ENCODE peak calls at places on chromosomes 12 and 14, in nine cellular contexts. W is omental fat pad, I is H9, B is transverse colon, E is gastrocnemius medialis, P is left ventricle myocardium inferior, R is HFF-Myc, F is LNCaP clone FGC, Q is psoas muscle. U is an unnamed sample.

GRCh38 chr12:905273-906076 is 44.0 kb downstream of the RAD52 start:
- DNase-seq in W (no peak), I (no peak), B (no peak), E (no peak), P (no peak), R (no peak), F (no peak), Q (no peak), U (no peak)

GRCh38 chr12:67747869-67748760 is 99.6 kb downstream of the DYRK2 start:
- DNase-seq in W (no peak), I (no peak), B (peak; percentile 56), E (peak; percentile 73), P (no peak), R (no peak), F (no peak), Q (peak; percentile 55), U (no peak)

GRCh38 chr14:62216121-62216520 is 453.9 kb downstream of the SNAPC1 start:
- DNase-seq in W (no peak), I (no peak), B (no peak), E (no peak), P (no peak), R (no peak), F (no peak), Q (no peak), U (no peak)

GRCh38 chr14:51205486-51205885 is 34.6 kb upstream of the TMX1 start:
- DNase-seq in W (no peak), I (no peak), B (no peak), E (no peak), P (no peak), R (no peak), F (no peak), Q (no peak), U (no peak)

GRCh38 chr12:70627677-70628076 is 9.6 kb downstream of the PTPRB start:
- DNase-seq in W (no peak), I (no peak), B (no peak), E (no peak), P (no peak), R (no peak), F (no peak), Q (no peak), U (no peak)

GRCh38 chr14:104134061-104134965 is 4.1 kb upstream of the KIF26A start:
- DNase-seq in W (no peak), I (peak; percentile 29), B (no peak), E (no peak), P (peak; percentile 11), R (no peak), F (no peak), Q (peak; percentile 12), U (no peak)

GRCh38 chr12:29614926-29615325 is 117.4 kb upstream of the OVCH1 start:
- DNase-seq in W (no peak), I (no peak), B (no peak), E (no peak), P (no peak), R (no peak), F (no peak), Q (no peak), U (no peak)

GRCh38 chr14:34088918-34089317 is 138.0 kb upstream of the EGLN3 start:
- DNase-seq in W (no peak), I (no peak), B (no peak), E (no peak), P (no peak), R (no peak), F (no peak), Q (no peak), U (no peak)

GRCh38 chr14:24155100-24155499 is 6.0 kb upstream of the IRF9 start:
- DNase-seq in W (no peak), I (no peak), B (no peak), E (no peak), P (no peak), R (no peak), F (no peak), Q (no peak), U (no peak)

GRCh38 chr12:67885370-67886169 is 103.7 kb upstream of the IFNG-AS1 start:
- DNase-seq in W (no peak), I (no peak), B (no peak), E (no peak), P (no peak), R (no peak), F (no peak), Q (no peak), U (no peak)

GRCh38 chr12:108561852-108562347 is 496 bp upstream of the ISCU start:
- DNase-seq in W (no peak), I (no peak), B (no peak), E (no peak), P (no peak), R (no peak), F (no peak), Q (no peak), U (no peak)

GRCh38 chr12:76883826-76884225 is 5.0 kb upstream of the CSRP2 start:
- DNase-seq in W (no peak), I (no peak), B (no peak), E (peak; percentile 24), P (peak; percentile 74), R (no peak), F (peak; percentile 46), Q (peak; percentile 35), U (no peak)

GRCh38 chr12:54300732-54301427 is at the start of gene NFE2:
- DNase-seq in W (peak; percentile 52), I (peak; percentile 93), B (peak; percentile 54), E (peak; percentile 58), P (peak; percentile 37), R (peak; percentile 50), F (no peak), Q (peak; percentile 46), U (peak; percentile 89)

GRCh38 chr14:92959189-92959531 is 36.2 kb downstream of the CHGA start:
- DNase-seq in W (no peak), I (no peak), B (no peak), E (no peak), P (peak; percentile 41), R (no peak), F (no peak), Q (no peak), U (no peak)

GRCh38 chr12:110809149-110809548 is 37.6 kb upstream of the CCDC63 start:
- DNase-seq in W (no peak), I (no peak), B (peak; percentile 38), E (no peak), P (no peak), R (no peak), F (no peak), Q (no peak), U (no peak)

GRCh38 chr14:63179383-63179782 is 24.9 kb upstream of the RHOJ start:
- DNase-seq in W (no peak), I (no peak), B (no peak), E (no peak), P (peak; percentile 26), R (no peak), F (peak; percentile 76), Q (no peak), U (no peak)

GRCh38 chr12:130673036-130673705 is 42.9 kb downstream of the RIMBP2 start:
- DNase-seq in W (no peak), I (no peak), B (no peak), E (no peak), P (no peak), R (no peak), F (no peak), Q (no peak), U (no peak)

GRCh38 chr12:1587927-1588573 is 6.3 kb downstream of the FBXL14 start:
- DNase-seq in W (no peak), I (no peak), B (no peak), E (no peak), P (no peak), R (no peak), F (no peak), Q (no peak), U (no peak)

GRCh38 chr12:85076688-85077430 is 40.7 kb downstream of the LRRIQ1 start:
- DNase-seq in W (no peak), I (no peak), B (no peak), E (no peak), P (no peak), R (peak; percentile 52), F (peak; percentile 26), Q (no peak), U (no peak)
- TF ChIP-seq CTCF in W (no peak), I (peak; percentile 70), B (peak; percentile 16), E (no peak), P (peak; percentile 44), R (peak; percentile 36), F (peak; percentile 65), Q (peak; percentile 21), U (peak; percentile 66)

DNA sequence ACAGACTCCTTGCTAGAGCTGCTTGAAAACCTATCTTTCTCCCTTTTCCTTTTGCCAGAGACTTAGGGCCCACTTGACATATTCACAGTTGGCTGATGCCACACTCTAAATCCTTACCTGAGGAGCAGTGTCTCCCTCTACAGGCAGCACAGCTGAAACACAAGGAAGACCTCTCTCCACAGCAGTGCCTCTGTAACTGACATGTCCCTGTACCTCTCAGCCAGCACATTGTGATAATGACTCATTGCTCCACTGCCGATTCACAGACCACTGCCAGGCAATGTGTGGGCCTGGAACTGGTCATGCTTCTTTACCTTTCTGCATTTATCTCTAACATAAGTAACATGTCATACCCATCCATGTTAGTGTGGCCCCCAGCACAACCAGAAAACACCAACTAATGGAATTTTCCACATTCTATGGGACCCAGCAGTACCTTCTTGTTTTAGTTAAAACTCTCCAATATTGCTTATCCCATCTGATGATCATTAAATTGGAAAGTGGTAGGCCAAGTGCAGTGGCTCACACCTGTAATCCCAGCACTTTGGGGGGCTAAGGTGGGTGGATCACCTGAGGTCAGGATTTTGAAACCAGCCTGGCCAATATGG is 56.5 kb downstream of the GTF2A1 start:
- DNase-seq in W (no peak), I (peak; percentile 91), B (peak; percentile 49), E (peak; percentile 40), P (no peak), R (peak; percentile 32), F (peak; percentile 60), Q (peak; percentile 13), U (no peak)
- TF ChIP-seq CTCF in W (no peak), I (peak; percentile 92), B (peak; percentile 30), E (peak; percentile 46), P (peak; percentile 57), R (peak; percentile 70), F (peak; percentile 85), Q (peak; percentile 41), U (peak; percentile 51)

DNA sequence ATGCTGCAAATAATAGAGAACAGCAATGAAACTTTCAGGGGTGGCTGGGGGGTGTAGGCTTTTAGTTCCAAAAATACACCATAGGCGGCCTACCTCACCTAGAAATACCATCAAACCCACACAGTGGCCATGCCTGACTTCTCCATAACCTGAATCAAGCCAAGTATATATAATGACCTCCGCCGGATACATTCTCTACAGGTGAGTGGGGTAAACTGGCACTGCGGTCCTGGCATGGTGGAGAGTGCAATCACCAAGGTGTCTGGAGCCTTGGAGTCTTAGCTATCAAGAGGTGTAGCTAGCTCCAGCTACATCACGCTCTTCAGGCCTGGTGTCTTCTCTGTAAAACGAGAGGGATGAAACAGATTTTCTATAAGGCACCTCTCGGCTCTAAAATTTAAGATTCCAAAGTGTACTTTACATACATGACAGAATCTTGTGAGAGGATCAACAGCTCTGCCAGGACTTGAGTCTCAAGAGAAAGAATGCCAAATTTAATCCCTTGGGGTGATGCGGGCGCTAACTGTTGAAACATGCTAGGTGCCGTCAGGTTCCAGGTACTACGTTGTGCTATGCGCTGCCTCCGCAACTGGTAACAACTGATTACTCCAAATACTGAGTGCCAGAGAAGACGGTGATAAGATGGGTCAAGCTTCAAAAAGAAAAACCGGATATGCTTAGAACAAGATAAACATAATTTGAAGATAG is 1.0 kb downstream of the ZBTB25 start:
- DNase-seq in W (no peak), I (no peak), B (peak; percentile 36), E (no peak), P (no peak), R (no peak), F (no peak), Q (no peak), U (no peak)
- TF ChIP-seq CTCF in W (no peak), I (no peak), B (no peak), E (no peak), P (no peak), R (no peak), F (no peak), Q (no peak), U (no peak)

GRCh38 chr14:59133202-59133601 is 55.3 kb upstream of the DAAM1 start:
- DNase-seq in W (no peak), I (no peak), B (no peak), E (no peak), P (no peak), R (no peak), F (no peak), Q (no peak), U (no peak)
- TF ChIP-seq CTCF in W (no peak), I (peak; percentile 44), B (no peak), E (no peak), P (peak; percentile 36), R (no peak), F (peak; percentile 18), Q (no peak), U (peak; percentile 33)